ENCODE peak calls at places on chromosomes 7 and 10, in nine cellular contexts. Z is K562, R is heart right ventricle, J is WERI-Rb-1, Q is fibroblast of mammary gland, Y is GM12865, P is suprapubic skin, B is OCI-LY7, T is hepatocyte. F is an unnamed sample.

GRCh38 chr7:17444673-17445072 is 146.2 kb downstream of the AHR start:
- DNase-seq in Z (no peak), R (no peak), J (no peak), Q (peak), Y (no peak), P (no peak), B (no peak), T (peak), F (no peak)

GRCh38 chr7:118057404-118057803 is 126.6 kb upstream of the LSM8 start:
- DNase-seq in Z (no peak), R (no peak), J (no peak), Q (no peak), Y (no peak), P (no peak), B (no peak), T (peak), F (no peak)

GRCh38 chr7:77258014-77258413 is 58.4 kb upstream of the FGL2 start:
- DNase-seq in Z (no peak), R (no peak), J (peak), Q (peak), Y (no peak), P (no peak), B (no peak), T (no peak), F (no peak)

GRCh38 chr7:55286666-55287065 is 78.5 kb upstream of the LANCL2 start:
- DNase-seq in Z (no peak), R (no peak), J (no peak), Q (no peak), Y (no peak), P (no peak), B (no peak), T (no peak), F (no peak)

GRCh38 chr10:78139336-78139735 is 105.7 kb downstream of the RPS24 start:
- DNase-seq in Z (no peak), R (peak), J (peak), Q (no peak), Y (no peak), P (no peak), B (no peak), T (peak), F (no peak)

GRCh38 chr7:19853261-19853832 is 79.9 kb upstream of the TMEM196 start:
- DNase-seq in Z (no peak), R (no peak), J (no peak), Q (no peak), Y (no peak), P (no peak), B (no peak), T (no peak), F (no peak)

GRCh38 chr7:155808551-155809331 is 3.5 kb downstream of the SHH start:
- DNase-seq in Z (no peak), R (no peak), J (no peak), Q (no peak), Y (no peak), P (no peak), B (no peak), T (peak), F (no peak)

GRCh38 chr7:66558660-66559465 is 69.8 kb upstream of the KCTD7 start:
- DNase-seq in Z (no peak), R (no peak), J (no peak), Q (no peak), Y (no peak), P (no peak), B (no peak), T (no peak), F (no peak)

GRCh38 chr10:53223846-53224245 is 451.3 kb upstream of the MBL2 start:
- DNase-seq in Z (no peak), R (no peak), J (no peak), Q (no peak), Y (no peak), P (no peak), B (no peak), T (peak), F (no peak)

GRCh38 chr7:76509931-76510877 is at the start of gene UPK3B:
- DNase-seq in Z (peak), R (no peak), J (peak), Q (no peak), Y (no peak), P (no peak), B (no peak), T (peak), F (no peak)

GRCh38 chr7:128356546-128357365 is 4.7 kb downstream of the PRRT4 start:
- DNase-seq in Z (no peak), R (no peak), J (peak), Q (no peak), Y (no peak), P (no peak), B (no peak), T (no peak), F (no peak)
- H3K4me3 ChIP-seq in Z (no peak), R (no peak), J (no peak), Q (no peak), Y (no peak), P (no peak), B (no peak), T (no peak), F (no peak)

DNA sequence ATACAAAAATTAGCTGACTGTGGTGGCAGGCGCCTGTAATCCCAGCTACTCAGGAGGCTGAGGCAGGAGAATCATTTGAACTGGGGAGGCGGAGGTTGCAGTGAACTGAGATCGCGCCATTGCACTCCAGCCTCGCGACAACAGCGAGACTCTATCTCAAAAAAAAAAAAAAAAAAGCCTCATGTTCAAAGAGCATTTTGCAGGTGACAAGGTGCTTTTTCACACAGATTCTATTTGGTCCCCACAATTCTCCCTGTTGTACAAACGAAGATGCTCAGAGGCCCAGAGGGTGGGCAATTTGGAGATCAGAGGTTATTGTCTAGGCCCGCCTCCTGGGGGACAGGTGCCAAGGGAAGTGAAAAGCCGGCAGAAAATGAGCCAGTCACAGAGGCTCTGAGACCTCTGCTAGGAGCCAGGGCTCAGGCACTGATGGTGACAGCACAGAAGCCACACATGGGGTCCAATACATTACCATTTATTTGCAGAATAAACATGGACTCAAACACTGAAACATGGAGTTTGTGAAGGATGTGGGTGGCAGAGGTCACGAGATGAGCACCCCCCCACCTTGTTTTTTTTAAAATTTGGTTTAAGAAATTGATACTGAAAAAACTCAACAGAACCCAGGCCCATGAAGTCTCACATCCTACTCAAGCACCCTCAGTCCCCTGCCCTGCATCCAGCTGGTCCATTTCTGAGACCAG is 882 bp upstream of the GAL3ST4 start:
- DNase-seq in Z (no peak), R (no peak), J (no peak), Q (no peak), Y (no peak), P (no peak), B (peak), T (no peak), F (no peak)
- H3K4me3 ChIP-seq in Z (no peak), R (no peak), J (no peak), Q (no peak), Y (no peak), P (no peak), B (no peak), T (no peak), F (no peak)

GRCh38 chr7:11317766-11318165 is 344.1 kb downstream of the PHF14 start:
- DNase-seq in Z (no peak), R (no peak), J (no peak), Q (no peak), Y (peak), P (no peak), B (no peak), T (no peak), F (no peak)
- H3K4me3 ChIP-seq in Z (no peak), R (no peak), J (no peak), Q (no peak), Y (no peak), P (no peak), B (no peak), T (no peak), F (no peak)

DNA sequence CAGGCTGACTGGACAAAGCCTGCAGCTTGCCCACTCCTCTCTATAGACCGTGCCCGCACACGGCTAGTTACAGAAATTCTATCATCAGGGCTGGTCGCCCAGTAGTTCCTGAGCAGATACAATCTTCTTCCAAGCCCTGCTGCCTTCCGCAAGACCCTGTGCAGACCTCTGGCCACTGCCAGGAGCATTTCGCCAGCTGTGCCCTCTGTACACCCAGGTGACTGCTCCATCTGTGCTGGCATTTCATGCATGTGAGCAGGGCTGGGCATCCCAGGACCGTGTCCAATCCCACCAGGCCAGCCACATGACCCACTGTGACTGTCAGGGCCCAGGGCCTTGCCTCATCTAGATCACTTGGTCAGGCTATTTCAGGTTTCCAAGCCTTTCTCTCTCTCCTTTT is 36.9 kb downstream of the HSPA12A start:
- DNase-seq in Z (no peak), R (no peak), J (no peak), Q (no peak), Y (no peak), P (no peak), B (no peak), T (no peak), F (no peak)
- H3K4me3 ChIP-seq in Z (no peak), R (no peak), J (no peak), Q (no peak), Y (no peak), P (no peak), B (no peak), T (no peak), F (no peak)

GRCh38 chr10:5448333-5449048 is 36.1 kb downstream of the NET1 start:
- DNase-seq in Z (no peak), R (no peak), J (no peak), Q (no peak), Y (no peak), P (no peak), B (no peak), T (peak), F (no peak)
- H3K4me3 ChIP-seq in Z (peak), R (peak), J (no peak), Q (peak), Y (no peak), P (peak), B (peak), T (peak), F (no peak)

GRCh38 chr7:73307436-73307835 is 1.2 kb downstream of the NSUN5 start:
- DNase-seq in Z (no peak), R (no peak), J (no peak), Q (no peak), Y (no peak), P (no peak), B (no peak), T (no peak), F (no peak)
- H3K4me3 ChIP-seq in Z (peak), R (peak), J (no peak), Q (peak), Y (peak), P (peak), B (peak), T (no peak), F (peak)

GRCh38 chr10:103583871-103584215 is 90.3 kb downstream of the NEURL1 start:
- DNase-seq in Z (no peak), R (no peak), J (no peak), Q (no peak), Y (no peak), P (no peak), B (no peak), T (no peak), F (no peak)
- H3K4me3 ChIP-seq in Z (no peak), R (peak), J (no peak), Q (no peak), Y (no peak), P (peak), B (peak), T (no peak), F (no peak)

GRCh38 chr7:3083350-3083749 is 39.7 kb upstream of the CARD11 start:
- DNase-seq in Z (no peak), R (no peak), J (no peak), Q (no peak), Y (no peak), P (no peak), B (no peak), T (no peak), F (no peak)

GRCh38 chr7:3080106-3080505 is 36.4 kb upstream of the CARD11 start:
- DNase-seq in Z (no peak), R (no peak), J (no peak), Q (no peak), Y (no peak), P (no peak), B (no peak), T (no peak), F (no peak)

GRCh38 chr7:3078458-3078857 is 34.8 kb upstream of the CARD11 start:
- DNase-seq in Z (no peak), R (no peak), J (no peak), Q (no peak), Y (no peak), P (no peak), B (no peak), T (no peak), F (no peak)

GRCh38 chr7:3082831-3083230 is 39.2 kb upstream of the CARD11 start:
- DNase-seq in Z (no peak), R (no peak), J (no peak), Q (no peak), Y (peak), P (no peak), B (peak), T (no peak), F (no peak)

DNA sequence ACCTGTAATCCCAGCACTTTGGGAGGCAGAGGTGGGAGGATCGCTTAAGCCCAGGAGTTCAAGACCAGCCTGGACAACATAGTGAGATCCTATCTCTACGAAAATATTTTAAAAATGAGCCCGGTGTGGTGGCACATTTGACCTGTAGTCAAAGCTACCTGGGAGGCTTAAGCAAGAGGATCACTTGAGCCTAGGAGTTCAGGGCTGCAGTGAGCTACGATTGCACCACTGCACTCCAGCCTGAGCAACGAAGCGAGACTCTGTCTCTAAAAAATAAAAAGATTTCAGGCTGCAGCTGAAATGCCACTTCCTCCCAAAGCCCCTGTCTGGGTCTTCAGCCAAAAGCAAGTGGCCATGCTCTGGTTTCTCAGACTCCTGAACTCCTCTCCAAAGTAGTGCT is 38.7 kb upstream of the CARD11 start:
- DNase-seq in Z (no peak), R (no peak), J (no peak), Q (no peak), Y (no peak), P (no peak), B (peak), T (no peak), F (no peak)
- H3K4me3 ChIP-seq in Z (no peak), R (no peak), J (no peak), Q (no peak), Y (no peak), P (no peak), B (no peak), T (no peak), F (no peak)

DNA sequence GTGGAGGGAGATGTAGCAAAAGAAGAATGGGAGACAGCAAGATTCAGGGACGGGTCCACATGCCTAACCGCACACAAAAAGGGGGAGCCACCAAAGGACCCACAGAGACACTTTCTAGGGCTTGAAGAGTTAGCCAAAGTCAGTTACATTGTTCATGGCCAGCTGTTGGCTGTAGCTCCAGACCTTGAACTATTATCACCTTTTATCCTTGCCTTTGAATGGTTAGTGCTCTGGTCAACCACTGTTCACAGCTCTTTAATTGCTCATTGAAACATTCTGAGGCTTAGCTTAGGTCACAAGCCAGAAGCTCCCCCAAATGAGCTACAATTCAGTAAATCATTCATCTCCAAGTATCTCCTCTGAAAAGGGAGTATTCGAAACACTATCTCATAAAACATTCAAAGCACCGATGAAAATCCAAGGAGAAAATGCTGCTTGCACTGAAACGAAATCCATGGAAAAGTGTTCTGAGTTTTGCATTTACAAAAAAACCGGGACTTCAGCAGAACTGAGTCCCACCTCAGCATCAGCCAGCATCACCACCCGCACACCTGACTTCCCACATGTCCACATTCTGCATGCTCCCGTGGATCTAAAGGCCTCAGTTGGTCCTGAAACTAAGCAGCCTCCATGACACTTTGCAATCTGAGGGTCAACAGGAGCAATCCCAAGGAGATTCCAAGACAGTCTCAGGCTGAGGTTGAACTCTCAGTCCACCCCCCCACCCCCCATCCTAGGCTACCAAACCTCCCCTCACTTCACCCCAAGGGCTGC is 4.0 kb downstream of the SORBS1 start:
- DNase-seq in Z (no peak), R (no peak), J (no peak), Q (no peak), Y (no peak), P (peak), B (no peak), T (no peak), F (no peak)
- H3K4me3 ChIP-seq in Z (no peak), R (no peak), J (no peak), Q (no peak), Y (no peak), P (no peak), B (no peak), T (no peak), F (no peak)

F was measured in HAP-1.